ENCODE peak calls at places on chromosomes 6 and 20, in seven cellular contexts. One of them, this sample, is unnamed.

GRCh38 chr20:48921883-48922867 is 664 bp downstream of the ARFGEF2 start:
- DNase-seq in fibroblast of mammary gland: peak
- DNase-seq in PC-3: peak
- DNase-seq in cardiac fibroblast: peak
- DNase-seq in upper lobe of right lung: no peak
- DNase-seq in dorsolateral prefrontal cortex: no peak
- DNase-seq in neural progenitor cell: no peak
- DNase-seq in this sample: no peak

GRCh38 chr20:1010659-1011058 is 8.5 kb upstream of the RSPO4 start:
- DNase-seq in fibroblast of mammary gland: no peak
- DNase-seq in PC-3: no peak
- DNase-seq in cardiac fibroblast: no peak
- DNase-seq in upper lobe of right lung: no peak
- DNase-seq in dorsolateral prefrontal cortex: no peak
- DNase-seq in neural progenitor cell: no peak
- DNase-seq in this sample: peak

GRCh38 chr6:2004888-2005287 is 240.5 kb downstream of the GMDS start:
- DNase-seq in fibroblast of mammary gland: no peak
- DNase-seq in PC-3: no peak
- DNase-seq in cardiac fibroblast: no peak
- DNase-seq in upper lobe of right lung: no peak
- DNase-seq in dorsolateral prefrontal cortex: no peak
- DNase-seq in neural progenitor cell: no peak
- DNase-seq in this sample: no peak

GRCh38 chr6:85679445-85680123 is 36.9 kb upstream of the SYNCRIP start:
- DNase-seq in fibroblast of mammary gland: peak
- DNase-seq in PC-3: peak
- DNase-seq in cardiac fibroblast: no peak
- DNase-seq in upper lobe of right lung: no peak
- DNase-seq in dorsolateral prefrontal cortex: no peak
- DNase-seq in neural progenitor cell: no peak
- DNase-seq in this sample: no peak

GRCh38 chr20:49699200-49699992 is 14.3 kb downstream of the B4GALT5 start:
- DNase-seq in fibroblast of mammary gland: peak
- DNase-seq in PC-3: peak
- DNase-seq in cardiac fibroblast: peak
- DNase-seq in upper lobe of right lung: no peak
- DNase-seq in dorsolateral prefrontal cortex: no peak
- DNase-seq in neural progenitor cell: no peak
- DNase-seq in this sample: peak

GRCh38 chr6:150251566-150252186 is 108.8 kb downstream of the PPP1R14C start:
- DNase-seq in fibroblast of mammary gland: no peak
- DNase-seq in PC-3: no peak
- DNase-seq in cardiac fibroblast: no peak
- DNase-seq in upper lobe of right lung: no peak
- DNase-seq in dorsolateral prefrontal cortex: no peak
- DNase-seq in neural progenitor cell: no peak
- DNase-seq in this sample: no peak

GRCh38 chr6:75098709-75099108 is 107.1 kb downstream of the COL12A1 start:
- DNase-seq in fibroblast of mammary gland: peak
- DNase-seq in PC-3: peak
- DNase-seq in cardiac fibroblast: peak
- DNase-seq in upper lobe of right lung: no peak
- DNase-seq in dorsolateral prefrontal cortex: no peak
- DNase-seq in neural progenitor cell: no peak
- DNase-seq in this sample: no peak

GRCh38 chr20:47725248-47725973 is 59.9 kb downstream of the SULF2 start:
- DNase-seq in fibroblast of mammary gland: peak
- DNase-seq in PC-3: peak
- DNase-seq in cardiac fibroblast: peak
- DNase-seq in upper lobe of right lung: no peak
- DNase-seq in dorsolateral prefrontal cortex: peak
- DNase-seq in neural progenitor cell: peak
- DNase-seq in this sample: peak

GRCh38 chr6:144601221-144601620 is 316.1 kb downstream of the UTRN start:
- DNase-seq in fibroblast of mammary gland: peak
- DNase-seq in PC-3: no peak
- DNase-seq in cardiac fibroblast: no peak
- DNase-seq in upper lobe of right lung: no peak
- DNase-seq in dorsolateral prefrontal cortex: no peak
- DNase-seq in neural progenitor cell: no peak
- DNase-seq in this sample: no peak

GRCh38 chr6:95596021-95596420 is 18.7 kb downstream of the MANEA start:
- DNase-seq in fibroblast of mammary gland: no peak
- DNase-seq in PC-3: peak
- DNase-seq in cardiac fibroblast: no peak
- DNase-seq in upper lobe of right lung: no peak
- DNase-seq in dorsolateral prefrontal cortex: no peak
- DNase-seq in neural progenitor cell: no peak
- DNase-seq in this sample: no peak

GRCh38 chr6:87922191-87922946 is 125.3 kb upstream of the SPACA1 start:
- DNase-seq in fibroblast of mammary gland: no peak
- DNase-seq in PC-3: no peak
- DNase-seq in cardiac fibroblast: no peak
- DNase-seq in upper lobe of right lung: no peak
- DNase-seq in dorsolateral prefrontal cortex: no peak
- DNase-seq in neural progenitor cell: no peak
- DNase-seq in this sample: no peak
- H3K4me3 ChIP-seq in fibroblast of mammary gland: no peak
- H3K4me3 ChIP-seq in PC-3: no peak
- H3K4me3 ChIP-seq in cardiac fibroblast: no peak
- H3K4me3 ChIP-seq in upper lobe of right lung: no peak
- H3K4me3 ChIP-seq in dorsolateral prefrontal cortex: no peak
- H3K4me3 ChIP-seq in neural progenitor cell: no peak
- H3K4me3 ChIP-seq in this sample: no peak

DNA sequence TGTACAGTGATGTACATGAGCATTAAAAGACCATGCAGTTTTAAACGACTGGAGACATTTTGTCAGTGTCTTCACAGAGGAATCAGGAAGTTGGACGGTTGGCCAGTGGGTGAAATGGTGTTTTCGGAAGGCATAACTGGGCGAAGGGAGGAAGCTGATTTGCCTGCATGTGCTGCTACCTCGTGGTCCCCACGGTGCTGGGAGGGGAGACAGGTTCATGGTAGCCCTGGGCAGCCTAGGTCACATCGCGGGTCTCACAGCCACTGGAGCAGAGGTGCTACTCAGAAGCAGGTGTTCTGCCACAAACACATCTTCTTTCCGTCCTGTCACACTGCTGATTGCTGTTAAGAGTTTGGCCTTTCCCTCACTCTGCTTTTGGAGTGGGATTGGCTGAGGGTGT is 35.2 kb downstream of the HIVEP1 start:
- DNase-seq in fibroblast of mammary gland: no peak
- DNase-seq in PC-3: no peak
- DNase-seq in cardiac fibroblast: no peak
- DNase-seq in upper lobe of right lung: peak
- DNase-seq in dorsolateral prefrontal cortex: no peak
- DNase-seq in neural progenitor cell: no peak
- DNase-seq in this sample: peak
- TF ChIP-seq CTCF in fibroblast of mammary gland: no peak
- TF ChIP-seq CTCF in PC-3: no peak
- TF ChIP-seq CTCF in cardiac fibroblast: no peak
- TF ChIP-seq CTCF in upper lobe of right lung: no peak
- TF ChIP-seq CTCF in dorsolateral prefrontal cortex: no peak
- TF ChIP-seq CTCF in neural progenitor cell: no peak
- TF ChIP-seq CTCF in this sample: no peak

GRCh38 chr20:63957690-63958441 is 1.6 kb upstream of the UCKL1 start:
- DNase-seq in fibroblast of mammary gland: peak
- DNase-seq in PC-3: peak
- DNase-seq in cardiac fibroblast: peak
- DNase-seq in upper lobe of right lung: no peak
- DNase-seq in dorsolateral prefrontal cortex: no peak
- DNase-seq in neural progenitor cell: peak
- DNase-seq in this sample: no peak
- H3K4me3 ChIP-seq in fibroblast of mammary gland: no peak
- H3K4me3 ChIP-seq in PC-3: no peak
- H3K4me3 ChIP-seq in cardiac fibroblast: no peak
- H3K4me3 ChIP-seq in upper lobe of right lung: no peak
- H3K4me3 ChIP-seq in dorsolateral prefrontal cortex: no peak
- H3K4me3 ChIP-seq in neural progenitor cell: no peak
- H3K4me3 ChIP-seq in this sample: no peak

DNA sequence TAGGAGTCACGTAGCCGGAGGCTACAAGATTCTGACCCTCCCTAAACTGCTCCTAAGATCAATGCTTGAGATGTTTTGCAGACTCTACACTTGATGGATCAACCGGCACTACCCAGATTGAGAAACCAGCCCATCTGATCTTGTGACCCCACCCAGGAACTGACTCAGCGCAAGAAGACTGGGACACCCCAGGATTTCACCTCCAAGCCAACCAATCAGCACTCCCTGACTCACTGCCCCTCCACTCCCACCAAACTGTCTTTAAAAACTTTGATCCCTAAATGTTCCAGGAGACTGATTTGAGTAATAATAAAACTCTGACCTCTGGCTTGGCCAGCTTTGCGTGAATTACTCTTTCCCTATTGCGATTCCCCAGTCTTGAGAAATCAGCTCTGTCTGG is 99.8 kb downstream of the OPRM1 start:
- DNase-seq in fibroblast of mammary gland: peak
- DNase-seq in PC-3: peak
- DNase-seq in cardiac fibroblast: no peak
- DNase-seq in upper lobe of right lung: no peak
- DNase-seq in dorsolateral prefrontal cortex: no peak
- DNase-seq in neural progenitor cell: no peak
- DNase-seq in this sample: no peak
- TF ChIP-seq CTCF in fibroblast of mammary gland: no peak
- TF ChIP-seq CTCF in PC-3: no peak
- TF ChIP-seq CTCF in cardiac fibroblast: no peak
- TF ChIP-seq CTCF in upper lobe of right lung: no peak
- TF ChIP-seq CTCF in dorsolateral prefrontal cortex: no peak
- TF ChIP-seq CTCF in neural progenitor cell: no peak
- TF ChIP-seq CTCF in this sample: no peak

DNA sequence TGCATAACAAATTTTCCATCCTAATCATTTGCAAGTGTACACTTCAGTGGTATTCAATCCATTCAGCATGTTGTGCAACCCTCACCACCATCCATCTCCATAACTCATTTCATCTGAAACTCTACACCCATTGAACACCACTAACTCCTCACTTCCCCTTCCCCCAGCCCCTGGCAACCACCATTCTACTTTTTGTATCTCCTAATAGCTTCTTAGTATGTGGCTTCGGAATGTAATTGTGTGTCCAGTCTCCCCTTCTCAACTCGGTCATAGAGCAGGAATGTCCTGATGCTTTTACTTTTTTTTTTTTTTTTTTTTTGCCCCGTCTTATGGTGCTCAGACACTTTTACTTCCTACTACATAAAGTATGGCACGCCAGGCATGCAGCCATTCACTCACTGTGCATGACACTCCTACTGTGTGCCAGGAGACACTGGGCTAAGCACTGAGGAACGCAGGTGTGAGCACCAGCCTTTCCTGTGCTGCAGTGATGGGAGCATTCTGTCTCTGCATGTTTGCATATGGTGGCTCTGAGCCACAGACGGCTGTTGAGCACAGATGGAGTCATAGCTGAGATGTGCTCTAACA is 15.3 kb downstream of the HCK start:
- DNase-seq in fibroblast of mammary gland: peak
- DNase-seq in PC-3: peak
- DNase-seq in cardiac fibroblast: peak
- DNase-seq in upper lobe of right lung: no peak
- DNase-seq in dorsolateral prefrontal cortex: no peak
- DNase-seq in neural progenitor cell: no peak
- DNase-seq in this sample: no peak
- H3K4me3 ChIP-seq in fibroblast of mammary gland: no peak
- H3K4me3 ChIP-seq in PC-3: no peak
- H3K4me3 ChIP-seq in cardiac fibroblast: no peak
- H3K4me3 ChIP-seq in upper lobe of right lung: no peak
- H3K4me3 ChIP-seq in dorsolateral prefrontal cortex: no peak
- H3K4me3 ChIP-seq in neural progenitor cell: no peak
- H3K4me3 ChIP-seq in this sample: no peak

GRCh38 chr6:44113396-44113795 is 13.9 kb downstream of the MRPL14 start:
- DNase-seq in fibroblast of mammary gland: no peak
- DNase-seq in PC-3: no peak
- DNase-seq in cardiac fibroblast: no peak
- DNase-seq in upper lobe of right lung: no peak
- DNase-seq in dorsolateral prefrontal cortex: no peak
- DNase-seq in neural progenitor cell: no peak
- DNase-seq in this sample: no peak
- TF ChIP-seq CTCF in fibroblast of mammary gland: peak
- TF ChIP-seq CTCF in PC-3: peak
- TF ChIP-seq CTCF in cardiac fibroblast: peak
- TF ChIP-seq CTCF in upper lobe of right lung: peak
- TF ChIP-seq CTCF in dorsolateral prefrontal cortex: peak
- TF ChIP-seq CTCF in neural progenitor cell: peak
- TF ChIP-seq CTCF in this sample: peak

DNA sequence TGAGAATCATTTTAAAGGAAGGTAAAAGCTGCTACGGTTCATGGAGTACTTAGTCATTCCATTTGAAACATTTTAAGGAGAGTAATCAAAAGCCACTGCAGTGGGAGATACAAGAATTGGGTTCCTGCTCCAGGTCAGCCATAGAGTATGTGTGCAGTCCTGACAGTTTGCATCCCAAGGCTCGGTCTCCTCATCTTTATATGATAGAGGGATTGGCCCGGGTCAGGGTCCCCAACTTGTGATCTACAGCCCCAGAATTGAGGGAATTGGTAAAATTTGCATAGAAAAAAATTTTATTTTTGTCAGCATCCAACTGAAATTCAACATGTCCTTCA is 147.4 kb upstream of the PRND start:
- DNase-seq in fibroblast of mammary gland: no peak
- DNase-seq in PC-3: no peak
- DNase-seq in cardiac fibroblast: no peak
- DNase-seq in upper lobe of right lung: no peak
- DNase-seq in dorsolateral prefrontal cortex: no peak
- DNase-seq in neural progenitor cell: no peak
- DNase-seq in this sample: no peak
- H3K4me3 ChIP-seq in fibroblast of mammary gland: no peak
- H3K4me3 ChIP-seq in PC-3: peak
- H3K4me3 ChIP-seq in cardiac fibroblast: no peak
- H3K4me3 ChIP-seq in upper lobe of right lung: no peak
- H3K4me3 ChIP-seq in dorsolateral prefrontal cortex: no peak
- H3K4me3 ChIP-seq in neural progenitor cell: no peak
- H3K4me3 ChIP-seq in this sample: no peak